ENCODE peak calls at places on chromosome 12, in eight cellular contexts. N is NCI-H1105, U is progenitor cell of endocrine pancreas, R is GM12864, K is left lung, G is DMS153, A is H7, X is neural progenitor cell. I is an unnamed sample.
A peak's percentile ranks its signal among the peaks of the same experiment; 100 is the strongest.

GRCh38 chr12:26773313-26774104 is 59.5 kb downstream of the ITPR2 start:
- DNase-seq in N (peak; percentile 54), U (no peak), R (no peak), K (no peak), G (no peak), A (no peak), X (no peak), I (no peak)

GRCh38 chr12:120514002-120514401 is 15.0 kb downstream of the COQ5 start:
- DNase-seq in N (no peak), U (no peak), R (no peak), K (no peak), G (no peak), A (no peak), X (no peak), I (no peak)

GRCh38 chr12:7017870-7018349 is 366 bp downstream of the LPCAT3 start:
- DNase-seq in N (no peak), U (no peak), R (no peak), K (no peak), G (no peak), A (no peak), X (no peak), I (peak; percentile 64)

GRCh38 chr12:129719426-129719825 is 184.4 kb downstream of the TMEM132D start:
- DNase-seq in N (no peak), U (no peak), R (no peak), K (no peak), G (no peak), A (no peak), X (no peak), I (no peak)

GRCh38 chr12:81300454-81300853 is 222.6 kb downstream of the ACSS3 start:
- DNase-seq in N (no peak), U (peak; percentile 18), R (no peak), K (no peak), G (no peak), A (peak; percentile 1), X (peak; percentile 9), I (no peak)

GRCh38 chr12:123270380-123271181 is 1.1 kb downstream of the CDK2AP1 start:
- DNase-seq in N (peak; percentile 35), U (no peak), R (no peak), K (peak; percentile 47), G (no peak), A (peak; percentile 74), X (peak; percentile 42), I (no peak)

GRCh38 chr12:981176-981828 is 9.7 kb upstream of the ERC1 start:
- DNase-seq in N (no peak), U (no peak), R (no peak), K (no peak), G (no peak), A (no peak), X (no peak), I (peak; percentile 61)

GRCh38 chr12:96399919-96400630 is at the start of gene CDK17:
- DNase-seq in N (peak; percentile 86), U (peak; percentile 77), R (no peak), K (peak; percentile 87), G (peak; percentile 57), A (peak; percentile 96), X (peak; percentile 91), I (peak; percentile 90)

GRCh38 chr12:28844718-28845117 is 304.4 kb upstream of the FAR2 start:
- DNase-seq in N (no peak), U (no peak), R (no peak), K (no peak), G (no peak), A (no peak), X (no peak), I (no peak)

GRCh38 chr12:34151019-34151418 is 128.7 kb downstream of the ALG10 start:
- DNase-seq in N (no peak), U (no peak), R (no peak), K (no peak), G (no peak), A (no peak), X (no peak), I (no peak)

GRCh38 chr12:27635349-27635972 is 60.8 kb upstream of the REP15 start:
- DNase-seq in N (peak; percentile 9), U (no peak), R (no peak), K (no peak), G (peak; percentile 5), A (no peak), X (peak; percentile 51), I (no peak)

GRCh38 chr12:107014050-107014449 is 27.1 kb upstream of the MTERF2 start:
- DNase-seq in N (peak; percentile 13), U (no peak), R (no peak), K (no peak), G (peak; percentile 76), A (peak; percentile 15), X (no peak), I (peak; percentile 77)

GRCh38 chr12:113271853-113272561 is 50.7 kb downstream of the TPCN1 start:
- DNase-seq in N (no peak), U (no peak), R (no peak), K (peak; percentile 82), G (no peak), A (peak; percentile 61), X (no peak), I (peak; percentile 42)

GRCh38 chr12:92570056-92570753 is 132.6 kb upstream of the PLEKHG7 start:
- DNase-seq in N (peak; percentile 86), U (peak; percentile 41), R (peak; percentile 71), K (no peak), G (peak; percentile 78), A (peak; percentile 23), X (peak; percentile 89), I (peak; percentile 63)

GRCh38 chr12:105485321-105485910 is 154.9 kb downstream of the C12orf75 start:
- DNase-seq in N (no peak), U (no peak), R (no peak), K (no peak), G (no peak), A (no peak), X (no peak), I (peak; percentile 72)

GRCh38 chr12:1844223-1844622 is 23.9 kb downstream of the LRTM2 start:
- DNase-seq in N (no peak), U (no peak), R (no peak), K (peak; percentile 29), G (no peak), A (peak; percentile 68), X (no peak), I (no peak)

GRCh38 chr12:55658635-55659391 is 22.1 kb downstream of the OR10P1 start:
- DNase-seq in N (no peak), U (no peak), R (no peak), K (no peak), G (no peak), A (no peak), X (no peak), I (no peak)

GRCh38 chr12:47017901-47018479 is 61.4 kb upstream of the PCED1B start:
- DNase-seq in N (no peak), U (no peak), R (no peak), K (no peak), G (no peak), A (no peak), X (no peak), I (peak; percentile 97)

GRCh38 chr12:108728820-108729611 is 2.3 kb downstream of the CORO1C start:
- DNase-seq in N (no peak), U (no peak), R (no peak), K (no peak), G (no peak), A (no peak), X (no peak), I (no peak)

GRCh38 chr12:116066381-116067230 is 210.9 kb downstream of the MED13L start:
- DNase-seq in N (no peak), U (peak; percentile 14), R (no peak), K (no peak), G (no peak), A (peak; percentile 29), X (peak; percentile 63), I (peak; percentile 45)

GRCh38 chr12:45355750-45356149 is 139.9 kb downstream of the ANO6 start:
- DNase-seq in N (no peak), U (no peak), R (no peak), K (no peak), G (no peak), A (no peak), X (no peak), I (no peak)

GRCh38 chr12:54412348-54412747 is 6.7 kb downstream of the ITGA5 start:
- DNase-seq in N (no peak), U (no peak), R (no peak), K (no peak), G (no peak), A (peak; percentile 48), X (no peak), I (no peak)

GRCh38 chr12:30719060-30719459 is 23.4 kb upstream of the IPO8 start:
- DNase-seq in N (no peak), U (no peak), R (no peak), K (no peak), G (no peak), A (no peak), X (no peak), I (peak; percentile 85)

GRCh38 chr12:96489392-96490056 is at the start of gene CFAP54:
- DNase-seq in N (peak; percentile 96), U (peak; percentile 91), R (peak; percentile 65), K (peak; percentile 93), G (peak; percentile 81), A (peak; percentile 93), X (peak; percentile 99), I (peak; percentile 84)

GRCh38 chr12:24661657-24662096 is 287.2 kb downstream of the BCAT1 start:
- DNase-seq in N (no peak), U (no peak), R (no peak), K (peak; percentile 83), G (no peak), A (no peak), X (no peak), I (no peak)

GRCh38 chr12:50188875-50189575 is 21.9 kb upstream of the CERS5 start:
- DNase-seq in N (no peak), U (no peak), R (no peak), K (no peak), G (no peak), A (no peak), X (no peak), I (no peak)

GRCh38 chr12:77847665-77848431 is 17.2 kb downstream of the NAV3 start:
- DNase-seq in N (no peak), U (no peak), R (no peak), K (no peak), G (no peak), A (no peak), X (no peak), I (no peak)

GRCh38 chr12:106508966-106509365 is 73.8 kb upstream of the RFX4 start:
- DNase-seq in N (no peak), U (no peak), R (no peak), K (no peak), G (no peak), A (no peak), X (no peak), I (no peak)

GRCh38 chr12:107529991-107530390 is 155.6 kb upstream of the PWP1 start:
- DNase-seq in N (no peak), U (no peak), R (no peak), K (no peak), G (no peak), A (no peak), X (no peak), I (no peak)

GRCh38 chr12:106282457-106283097 is 20.0 kb upstream of the TCP11L2 start:
- DNase-seq in N (peak; percentile 27), U (no peak), R (peak; percentile 38), K (peak; percentile 65), G (no peak), A (peak; percentile 72), X (peak; percentile 67), I (no peak)

GRCh38 chr12:1839956-1840550 is 19.7 kb downstream of the LRTM2 start:
- DNase-seq in N (no peak), U (no peak), R (no peak), K (no peak), G (peak; percentile 5), A (no peak), X (no peak), I (no peak)

GRCh38 chr12:27012239-27012981 is 1.8 kb downstream of the TM7SF3 start:
- DNase-seq in N (no peak), U (no peak), R (no peak), K (no peak), G (no peak), A (no peak), X (no peak), I (no peak)

I was measured in SJSA1.